ENCODE peak calls at places on chromosomes 5 and 9, in four cellular contexts. Y is right lobe of liver, F is AG10803, I is neural crest cell. S is an unnamed sample.

GRCh38 chr9:14417230-14417629 is 103.3 kb upstream of the NFIB start:
- DNase-seq in F (peak), I (no peak), Y (no peak), S (no peak)

GRCh38 chr5:9207820-9208418 is 338.0 kb downstream of the SEMA5A start:
- DNase-seq in Y (no peak), F (peak), I (no peak), S (no peak)

GRCh38 chr9:121445986-121446385 is 53.7 kb downstream of the GGTA1 start:
- DNase-seq in Y (no peak), F (no peak), I (no peak), S (no peak)

GRCh38 chr9:113541019-113541900 is 77.7 kb downstream of the RGS3 start:
- DNase-seq in F (peak), Y (no peak), I (peak), S (peak)

GRCh38 chr5:88659529-88660325 is 223.3 kb downstream of the MEF2C start:
- DNase-seq in I (no peak), F (no peak), Y (no peak), S (no peak)

GRCh38 chr9:134360897-134361296 is 34.6 kb downstream of the RXRA start:
- DNase-seq in I (no peak), Y (peak), F (peak), S (no peak)

GRCh38 chr9:115115924-115116323 is 2.0 kb downstream of the TNC start:
- DNase-seq in F (peak), I (no peak), Y (no peak), S (no peak)

GRCh38 chr5:473344-474192 is 30.6 kb downstream of the EXOC3 start:
- DNase-seq in F (peak), I (no peak), Y (peak), S (peak)

GRCh38 chr5:68053202-68053601 is 162.4 kb upstream of the PIK3R1 start:
- DNase-seq in F (no peak), Y (no peak), I (no peak), S (no peak)

GRCh38 chr9:27145143-27145542 is 36.1 kb downstream of the TEK start:
- DNase-seq in I (no peak), Y (no peak), F (no peak), S (no peak)

GRCh38 chr5:76836585-76836984 is 13.2 kb upstream of the S100Z start:
- DNase-seq in I (no peak), F (no peak), Y (no peak), S (no peak)

GRCh38 chr9:108272350-108272899 is 583.4 kb downstream of the ACTL7B start:
- DNase-seq in I (no peak), Y (peak), F (peak), S (no peak)

GRCh38 chr5:132777209-132778069 is at the start of gene SEPTIN8:
- DNase-seq in I (peak), Y (peak), F (peak), S (no peak)

GRCh38 chr5:123756325-123756664 is 244.3 kb downstream of the CSNK1G3 start:
- DNase-seq in F (no peak), I (no peak), Y (no peak), S (no peak)

GRCh38 chr9:27600254-27600653 is 27.0 kb upstream of the C9orf72 start:
- DNase-seq in I (no peak), Y (no peak), F (no peak), S (peak)

GRCh38 chr9:113523421-113524141 is 60.1 kb downstream of the RGS3 start:
- DNase-seq in I (no peak), F (no peak), Y (peak), S (peak)

GRCh38 chr5:167166696-167167095 is 1124.7 kb upstream of the WWC1 start:
- DNase-seq in F (no peak), Y (no peak), I (no peak), S (no peak)

GRCh38 chr5:168047669-168048111 is 243.8 kb upstream of the WWC1 start:
- DNase-seq in F (no peak), Y (no peak), I (no peak), S (no peak)

GRCh38 chr5:175663191-175664184 is 5.6 kb downstream of the HRH2 start:
- DNase-seq in F (no peak), Y (no peak), I (no peak), S (no peak)

GRCh38 chr9:137764171-137764671 is 113.4 kb upstream of the CACNA1B start:
- DNase-seq in I (no peak), F (no peak), Y (no peak), S (no peak)

GRCh38 chr5:81552844-81553569 is 159.1 kb upstream of the ACOT12 start:
- DNase-seq in Y (no peak), I (no peak), F (no peak), S (no peak)

GRCh38 chr9:105425817-105426433 is 21.9 kb upstream of the FSD1L start:
- DNase-seq in F (peak), Y (no peak), I (no peak), S (no peak)

GRCh38 chr5:139470821-139471300 is at the start of gene SMIM33:
- DNase-seq in I (no peak), Y (no peak), F (no peak), S (peak)

GRCh38 chr9:132946624-132947295 is 2.3 kb upstream of the TSC1 start:
- DNase-seq in I (no peak), F (peak), Y (no peak), S (no peak)

GRCh38 chr9:20873240-20873860 is 158.1 kb downstream of the HACD4 start:
- DNase-seq in Y (no peak), I (no peak), F (peak), S (no peak)

GRCh38 chr9:95261890-95262289 is 55.6 kb downstream of the FANCC start:
- DNase-seq in Y (no peak), I (no peak), F (no peak), S (no peak)

GRCh38 chr5:180127682-180128670 is 56.4 kb upstream of the RNF130 start:
- DNase-seq in Y (no peak), I (no peak), F (no peak), S (no peak)

GRCh38 chr5:60703944-60704343 is 4.0 kb upstream of the DEPDC1B start:
- DNase-seq in Y (no peak), I (no peak), F (no peak), S (no peak)

GRCh38 chr9:19127881-19128719 is 808 bp upstream of the PLIN2 start:
- DNase-seq in Y (peak), F (no peak), I (peak), S (peak)

GRCh38 chr5:96645096-96645495 is 17.1 kb upstream of the CAST start:
- DNase-seq in Y (no peak), I (no peak), F (no peak), S (no peak)

GRCh38 chr5:87300744-87301143 is 33.1 kb downstream of the RASA1 start:
- DNase-seq in I (no peak), F (peak), Y (no peak), S (peak)

DNA sequence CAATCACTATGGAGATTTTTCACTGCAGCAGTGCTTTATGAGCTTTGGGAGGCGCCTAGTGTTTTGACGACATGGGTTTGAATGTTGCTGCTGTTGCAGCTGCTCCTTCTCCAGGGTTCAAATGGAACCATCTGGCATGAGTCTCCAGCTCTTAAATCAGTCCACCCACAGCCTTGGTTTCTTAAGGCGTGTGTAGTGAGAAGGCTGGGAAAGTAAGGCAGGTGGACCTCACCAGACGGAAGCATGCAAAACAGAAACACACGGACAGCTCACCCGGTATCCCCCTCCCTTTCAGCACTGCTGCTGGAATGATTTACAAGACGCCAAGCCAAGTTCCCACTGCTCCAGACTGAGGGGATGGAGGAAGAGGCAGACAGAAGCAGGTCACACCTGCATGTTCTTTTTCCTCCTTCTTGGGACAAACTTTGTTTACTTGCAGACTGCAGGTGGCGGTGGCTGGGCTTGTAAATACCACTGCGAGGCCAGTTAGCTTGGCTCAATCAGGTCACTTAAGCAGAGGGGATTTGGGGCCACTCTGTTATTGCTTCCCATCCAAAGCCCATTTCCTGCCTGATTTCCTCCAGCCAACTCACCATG is 47.4 kb downstream of the ADAM19 start:
- DNase-seq in I (no peak), Y (no peak), F (peak), S (no peak)
- TF ChIP-seq CTCF in I (no peak), Y (no peak), F (no peak), S (no peak)

DNA sequence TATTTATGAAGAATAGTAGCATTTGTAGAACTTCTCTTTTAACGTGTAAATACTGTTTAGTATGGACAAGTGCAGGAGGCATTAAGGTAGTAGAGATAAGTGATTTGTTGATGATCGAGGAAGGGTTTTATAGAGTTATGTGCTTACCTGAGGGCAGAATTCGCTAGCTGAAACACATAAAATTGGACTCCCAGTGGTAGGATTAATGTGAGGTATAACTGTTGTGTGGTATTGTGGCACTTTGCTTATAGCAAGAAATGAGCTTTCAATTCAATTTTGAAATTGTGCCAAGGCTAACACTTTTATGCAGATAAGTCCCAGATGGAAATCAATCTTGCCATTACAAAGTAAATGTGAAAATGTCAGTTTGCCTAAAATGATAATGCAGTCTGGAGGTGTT is 1.2 kb downstream of the AP3S1 start:
- DNase-seq in Y (no peak), I (no peak), F (no peak), S (no peak)
- TF ChIP-seq CTCF in Y (no peak), I (no peak), F (no peak), S (no peak)

GRCh38 chr5:136064510-136064909 is 35.7 kb downstream of the TGFBI start:
- DNase-seq in I (no peak), Y (no peak), F (no peak), S (no peak)

GRCh38 chr5:136063778-136064465 is 35.1 kb downstream of the TGFBI start:
- DNase-seq in F (no peak), I (no peak), Y (no peak), S (no peak)

GRCh38 chr5:136065588-136065987 is 36.8 kb downstream of the TGFBI start:
- DNase-seq in Y (no peak), F (no peak), I (no peak), S (no peak)

GRCh38 chr5:136067422-136067821 is 38.6 kb downstream of the TGFBI start:
- DNase-seq in F (no peak), Y (no peak), I (no peak), S (no peak)

GRCh38 chr5:136066705-136067271 is 38.0 kb downstream of the TGFBI start:
- DNase-seq in F (peak), I (no peak), Y (no peak), S (no peak)
- TF ChIP-seq CTCF in F (peak), I (no peak), Y (no peak), S (no peak)

GRCh38 chr5:14778789-14779070 is 92.8 kb downstream of the ANKH start:
- DNase-seq in I (no peak), F (no peak), Y (no peak), S (no peak)
- TF ChIP-seq CTCF in I (no peak), F (no peak), Y (no peak), S (no peak)

GRCh38 chr5:172009536-172010270 is 3.3 kb upstream of the FBXW11 start:
- DNase-seq in F (no peak), Y (no peak), I (no peak), S (no peak)

GRCh38 chr5:172007153-172007794 is 836 bp upstream of the FBXW11 start:
- DNase-seq in I (no peak), F (no peak), Y (no peak), S (no peak)

GRCh38 chr5:172007795-172008465 is 1.5 kb upstream of the FBXW11 start:
- DNase-seq in I (no peak), F (peak), Y (no peak), S (no peak)

GRCh38 chr5:172008689-172009141 is 2.3 kb upstream of the FBXW11 start:
- DNase-seq in F (peak), I (no peak), Y (no peak), S (no peak)

GRCh38 chr5:172010278-172010677 is 3.8 kb upstream of the FBXW11 start:
- DNase-seq in I (no peak), Y (no peak), F (no peak), S (no peak)
- TF ChIP-seq CTCF in I (no peak), Y (no peak), F (no peak), S (no peak)

GRCh38 chr9:124843635-124844034 is 9.6 kb upstream of the WDR38 start:
- DNase-seq in I (no peak), F (no peak), Y (no peak), S (no peak)

GRCh38 chr9:124841422-124841821 is 11.8 kb upstream of the WDR38 start:
- DNase-seq in I (no peak), Y (no peak), F (no peak), S (no peak)

GRCh38 chr9:124844291-124844690 is 9.0 kb upstream of the WDR38 start:
- DNase-seq in Y (no peak), F (no peak), I (no peak), S (no peak)

GRCh38 chr9:124839612-124840299 is 13.5 kb upstream of the WDR38 start:
- DNase-seq in Y (no peak), I (no peak), F (no peak), S (no peak)

DNA sequence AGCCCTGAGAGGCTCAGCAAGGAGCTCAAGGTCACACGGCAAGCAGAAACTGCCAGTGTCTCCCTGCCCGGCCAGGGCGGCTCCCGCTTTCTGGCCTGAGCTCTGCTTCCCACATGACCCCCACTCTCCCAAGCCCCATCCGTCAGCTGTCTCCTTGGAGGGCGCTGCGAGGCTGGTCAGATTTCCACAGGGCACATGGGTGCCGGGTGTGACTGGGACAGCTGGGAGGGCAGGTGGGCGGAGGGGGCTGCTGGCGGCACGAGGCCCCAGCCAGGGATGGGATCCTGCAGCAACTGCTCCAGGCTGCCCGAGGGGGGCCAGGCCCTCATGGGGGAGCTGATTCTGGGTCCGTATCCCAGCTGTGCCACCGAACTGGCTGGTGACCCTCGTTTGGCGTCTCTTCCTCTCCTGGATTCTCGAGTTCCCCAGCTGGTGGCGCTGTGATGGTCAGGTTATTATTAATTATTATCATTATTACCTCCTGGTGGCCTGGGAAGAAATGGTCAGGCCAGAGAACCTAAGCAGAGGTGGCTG is 12.9 kb upstream of the WDR38 start:
- DNase-seq in Y (no peak), I (no peak), F (no peak), S (no peak)
- TF ChIP-seq CTCF in Y (no peak), I (peak), F (peak), S (peak)

GRCh38 chr9:38642951-38643350 is 22.6 kb upstream of the ANKRD18A start:
- DNase-seq in Y (no peak), F (no peak), I (no peak), S (no peak)
- TF ChIP-seq CTCF in Y (no peak), F (no peak), I (no peak), S (no peak)

GRCh38 chr5:78056901-78057514 is 237.5 kb downstream of the AP3B1 start:
- DNase-seq in Y (no peak), F (no peak), I (no peak), S (no peak)
- TF ChIP-seq CTCF in Y (no peak), F (no peak), I (peak), S (no peak)